ENCODE peak calls at places on chromosomes 12 and 14, in five cellular contexts. A, K, Y, W and H are unnamed samples.

GRCh38 chr14:86003998-86004397 is 474.1 kb downstream of the FLRT2 start:
- DNase-seq in A (peak), K (no peak), Y (peak), W (no peak), H (no peak)

GRCh38 chr12:15699886-15700285 is 89.3 kb downstream of the EPS8 start:
- DNase-seq in A (no peak), K (no peak), Y (no peak), W (no peak), H (no peak)

GRCh38 chr14:103220134-103220981 is 97.1 kb downstream of the TNFAIP2 start:
- DNase-seq in A (no peak), K (no peak), Y (no peak), W (peak), H (no peak)

GRCh38 chr12:67667276-67668073 is 18.9 kb downstream of the DYRK2 start:
- DNase-seq in A (no peak), K (no peak), Y (peak), W (no peak), H (no peak)

GRCh38 chr12:127657036-127657435 is 609.9 kb upstream of the TMEM132C start:
- DNase-seq in A (no peak), K (peak), Y (no peak), W (no peak), H (no peak)

GRCh38 chr12:93297536-93297935 is 80.2 kb upstream of the NUDT4 start:
- DNase-seq in A (no peak), K (no peak), Y (no peak), W (no peak), H (no peak)

GRCh38 chr12:96121271-96121711 is 72.9 kb upstream of the ELK3 start:
- DNase-seq in A (peak), K (peak), Y (peak), W (no peak), H (no peak)

GRCh38 chr14:64584185-64584584 is 34.4 kb downstream of the PPP1R36 start:
- DNase-seq in A (no peak), K (no peak), Y (no peak), W (no peak), H (no peak)

GRCh38 chr12:33828326-33828725 is 194.0 kb upstream of the ALG10 start:
- DNase-seq in A (no peak), K (peak), Y (peak), W (no peak), H (no peak)

GRCh38 chr12:59570134-59570533 is 25.7 kb upstream of the SLC16A7 start:
- DNase-seq in A (peak), K (peak), Y (peak), W (no peak), H (peak)

GRCh38 chr14:77804592-77804991 is 4.7 kb downstream of the ADCK1 start:
- DNase-seq in A (no peak), K (peak), Y (peak), W (peak), H (no peak)

GRCh38 chr14:53875337-53875897 is 81.2 kb downstream of the BMP4 start:
- DNase-seq in A (no peak), K (no peak), Y (no peak), W (no peak), H (no peak)

GRCh38 chr14:56297449-56297848 is 179.2 kb downstream of the PELI2 start:
- DNase-seq in A (no peak), K (no peak), Y (no peak), W (no peak), H (no peak)

GRCh38 chr14:93317200-93317599 is 15.6 kb downstream of the BTBD7 start:
- DNase-seq in A (no peak), K (no peak), Y (no peak), W (no peak), H (no peak)

GRCh38 chr14:89428556-89429196 is 11.6 kb upstream of the FOXN3 start:
- DNase-seq in A (no peak), K (peak), Y (peak), W (peak), H (peak)

GRCh38 chr12:29320295-29321090 is 60.5 kb downstream of the ERGIC2 start:
- DNase-seq in A (peak), K (peak), Y (peak), W (no peak), H (no peak)

GRCh38 chr12:95169368-95169767 is 47.9 kb downstream of the FGD6 start:
- DNase-seq in A (peak), K (peak), Y (peak), W (peak), H (no peak)

GRCh38 chr14:75208843-75209242 is 32.4 kb upstream of the TMED10 start:
- DNase-seq in A (no peak), K (no peak), Y (no peak), W (no peak), H (no peak)

GRCh38 chr12:76264617-76265016 is 83.6 kb downstream of the BBS10 start:
- DNase-seq in A (no peak), K (no peak), Y (no peak), W (no peak), H (no peak)

GRCh38 chr14:102209224-102209966 is 69.7 kb downstream of the WDR20 start:
- DNase-seq in A (no peak), K (no peak), Y (peak), W (peak), H (peak)

GRCh38 chr14:55976619-55977018 is 141.6 kb upstream of the PELI2 start:
- DNase-seq in A (no peak), K (no peak), Y (no peak), W (no peak), H (no peak)

GRCh38 chr12:124655317-124656213 is 88.2 kb upstream of the NCOR2 start:
- DNase-seq in A (no peak), K (peak), Y (peak), W (peak), H (peak)

GRCh38 chr12:117820216-117820907 is 148.4 kb downstream of the KSR2 start:
- DNase-seq in A (no peak), K (no peak), Y (no peak), W (peak), H (no peak)

GRCh38 chr12:23862746-23863145 is 86.7 kb downstream of the SOX5 start:
- DNase-seq in A (no peak), K (no peak), Y (no peak), W (no peak), H (no peak)

GRCh38 chr14:62209287-62209899 is 447.2 kb downstream of the SNAPC1 start:
- DNase-seq in A (peak), K (peak), Y (peak), W (no peak), H (no peak)